ENCODE peak calls at places on chromosomes 2 and 18, in five cellular contexts. F is HCT116, Q is heart right ventricle, N is GM23338, U is K562. M is an unnamed sample.

GRCh38 chr2:108315408-108316193 is 26.9 kb downstream of the SULT1C2 start:
- DNase-seq in F (no peak), Q (no peak), N (peak), U (no peak), M (no peak)

GRCh38 chr2:84856785-84857184 is 24.1 kb downstream of the TRABD2A start:
- DNase-seq in F (no peak), Q (no peak), N (no peak), U (no peak), M (no peak)

GRCh38 chr2:65431417-65432226 is 777 bp downstream of the SPRED2 start:
- DNase-seq in F (no peak), Q (peak), N (peak), U (peak), M (peak)

GRCh38 chr2:49988816-49989215 is 834.5 kb upstream of the FSHR start:
- DNase-seq in F (no peak), Q (no peak), N (no peak), U (no peak), M (no peak)

GRCh38 chr2:237674731-237675276 is 47.4 kb downstream of the LRRFIP1 start:
- DNase-seq in F (no peak), Q (peak), N (peak), U (no peak), M (peak)

GRCh38 chr2:207283356-207283755 is 117.6 kb upstream of the KLF7 start:
- DNase-seq in F (no peak), Q (peak), N (no peak), U (no peak), M (no peak)

GRCh38 chr2:191298306-191298705 is 53.1 kb downstream of the MYO1B start:
- DNase-seq in F (no peak), Q (no peak), N (no peak), U (no peak), M (no peak)

GRCh38 chr2:236619910-236620612 is 50.4 kb downstream of the ACKR3 start:
- DNase-seq in F (no peak), Q (no peak), N (no peak), U (no peak), M (no peak)

GRCh38 chr18:34809697-34810096 is 99.6 kb downstream of the DTNA start:
- DNase-seq in F (peak), Q (peak), N (peak), U (no peak), M (no peak)

GRCh38 chr2:216539791-216540241 is 41.2 kb downstream of the RPL37A start:
- DNase-seq in F (no peak), Q (peak), N (no peak), U (no peak), M (no peak)

GRCh38 chr2:29420484-29420883 is 305.3 kb downstream of the CLIP4 start:
- DNase-seq in F (no peak), Q (no peak), N (no peak), U (no peak), M (no peak)

GRCh38 chr2:197167608-197168287 is 142.8 kb downstream of the ANKRD44 start:
- DNase-seq in F (no peak), Q (no peak), N (no peak), U (no peak), M (no peak)

GRCh38 chr2:18154259-18154658 is 275.8 kb downstream of the KCNS3 start:
- DNase-seq in F (no peak), Q (no peak), N (no peak), U (no peak), M (no peak)

GRCh38 chr2:108215794-108216211 is 24.0 kb upstream of the SULT1C3 start:
- DNase-seq in F (peak), Q (no peak), N (peak), U (no peak), M (no peak)

GRCh38 chr18:28019425-28020108 is 157.4 kb downstream of the CDH2 start:
- DNase-seq in F (no peak), Q (no peak), N (no peak), U (no peak), M (no peak)

GRCh38 chr2:208062113-208062512 is 36.8 kb upstream of the PLEKHM3 start:
- DNase-seq in F (peak), Q (no peak), N (peak), U (peak), M (no peak)

GRCh38 chr2:12261993-12262680 is 454.6 kb upstream of the TRIB2 start:
- DNase-seq in F (no peak), Q (no peak), N (peak), U (no peak), M (no peak)

GRCh38 chr2:211204456-211204855 is 648.1 kb downstream of the CPS1 start:
- DNase-seq in F (no peak), Q (no peak), N (no peak), U (no peak), M (no peak)

GRCh38 chr18:67599277-67599676 is 82.8 kb upstream of the DSEL start:
- DNase-seq in F (no peak), Q (no peak), N (no peak), U (no peak), M (no peak)

GRCh38 chr2:120355867-120356266 is 9.9 kb downstream of the INHBB start:
- DNase-seq in F (no peak), Q (no peak), N (no peak), U (no peak), M (no peak)

GRCh38 chr18:24726727-24727539 is 266.5 kb downstream of the HRH4 start:
- DNase-seq in F (peak), Q (peak), N (peak), U (peak), M (peak)

GRCh38 chr2:1653137-1653789 is 91.1 kb downstream of the PXDN start:
- DNase-seq in F (no peak), Q (peak), N (no peak), U (no peak), M (no peak)
- H3K27ac ChIP-seq in F (no peak), Q (peak), N (no peak), U (no peak), M (no peak)

DNA sequence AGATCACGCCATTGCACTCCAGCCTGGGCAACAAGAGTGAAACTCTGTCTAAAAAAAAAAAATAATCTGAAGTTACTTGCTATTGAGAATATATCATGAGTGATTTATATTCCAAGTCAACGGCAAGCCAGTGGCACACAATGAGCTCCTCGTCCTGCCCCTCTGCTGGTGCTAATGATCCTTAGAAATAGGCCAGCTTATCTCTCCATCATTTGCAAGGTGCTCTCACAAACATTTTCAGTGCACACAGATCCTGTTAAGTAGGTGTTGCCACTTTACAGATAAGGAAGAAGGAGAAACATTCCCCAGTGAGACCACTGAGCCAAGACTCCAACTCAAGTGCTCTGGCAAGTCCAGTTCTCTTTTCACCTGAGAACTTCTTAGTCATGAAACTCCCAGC is 91.3 kb upstream of the GPR45 start:
- DNase-seq in F (no peak), Q (no peak), N (no peak), U (no peak), M (no peak)
- H3K27ac ChIP-seq in F (no peak), Q (no peak), N (no peak), U (no peak), M (no peak)

GRCh38 chr2:199452200-199452990 is 5.3 kb downstream of the SATB2 start:
- DNase-seq in F (no peak), Q (no peak), N (no peak), U (peak), M (no peak)
- H3K27ac ChIP-seq in F (no peak), Q (no peak), N (no peak), U (peak), M (no peak)

DNA sequence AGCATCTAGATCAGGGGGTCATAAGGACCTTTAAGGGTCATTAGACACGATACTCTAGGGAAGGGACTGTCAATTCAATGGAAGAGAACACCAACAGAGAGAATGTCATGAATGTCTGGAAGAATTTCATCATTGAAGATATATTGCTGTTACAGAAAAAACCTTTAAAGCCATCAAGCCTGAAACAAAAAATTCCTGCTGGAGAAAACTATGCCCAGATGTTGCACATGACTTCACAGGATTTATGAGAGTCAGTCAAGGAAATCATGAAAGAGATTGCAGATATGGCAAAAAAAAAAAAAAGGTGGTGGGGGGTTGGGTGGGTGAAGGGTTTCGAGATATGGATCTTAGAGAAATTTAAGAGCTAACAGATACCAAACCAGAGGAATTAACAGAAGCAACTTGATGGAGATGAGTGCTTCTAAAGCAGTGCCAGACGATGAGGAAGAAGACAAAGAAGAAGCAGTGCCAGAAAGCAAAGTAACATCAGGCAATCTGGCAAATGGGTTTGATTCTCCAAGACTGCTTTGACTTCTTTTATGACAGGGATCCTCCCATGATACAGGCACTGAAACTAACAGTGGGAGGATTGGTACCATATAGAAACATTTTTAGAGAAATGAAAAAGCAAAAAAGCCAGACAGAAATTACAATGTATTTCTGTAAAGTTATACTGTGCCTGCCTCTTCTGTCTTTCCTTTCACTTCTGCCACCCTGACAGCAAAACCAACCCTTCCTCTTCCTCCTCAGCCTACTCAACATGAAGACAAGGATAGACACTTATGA is 28.5 kb downstream of the MAP4K3 start:
- DNase-seq in F (no peak), Q (no peak), N (no peak), U (no peak), M (no peak)
- H3K27ac ChIP-seq in F (no peak), Q (peak), N (peak), U (peak), M (no peak)

DNA sequence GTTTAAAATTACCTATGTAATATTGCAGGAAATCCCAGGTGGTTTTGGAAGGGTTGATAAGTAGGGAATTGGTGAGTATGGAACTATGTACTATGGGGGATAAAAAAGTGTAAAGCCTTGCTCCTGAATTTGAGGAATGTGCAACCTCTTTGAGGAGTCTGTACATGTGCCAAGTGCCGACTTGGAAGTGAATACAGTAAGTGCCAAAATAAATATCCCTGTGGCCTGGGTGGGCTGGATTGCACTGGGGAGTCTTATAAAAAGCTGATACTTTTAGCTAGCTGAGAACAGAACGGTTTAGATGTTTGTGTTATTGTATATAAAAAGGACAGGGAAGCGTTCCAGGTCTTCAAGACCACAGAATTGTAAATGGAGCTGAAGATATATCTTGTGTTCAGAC is 317.1 kb upstream of the LRRTM1 start:
- DNase-seq in F (no peak), Q (no peak), N (no peak), U (no peak), M (no peak)
- H3K27ac ChIP-seq in F (no peak), Q (no peak), N (no peak), U (no peak), M (no peak)